ENCODE peak calls at places on chromosome 10, in ten cellular contexts. One of them, this sample, is unnamed.

GRCh38 chr10:26384600-26384999 is 53.5 kb upstream of the APBB1IP start:
- DNase-seq in lung: no peak
- DNase-seq in cardiac muscle cell: no peak
- DNase-seq in upper lobe of right lung: no peak
- DNase-seq in brain microvascular endothelial cell: no peak
- DNase-seq in heart right ventricle: no peak
- DNase-seq in H9: no peak
- DNase-seq in neural progenitor cell: no peak
- DNase-seq in CD8-positive, alpha-beta memory T cell: no peak
- DNase-seq in aorta: no peak
- DNase-seq in this sample: no peak

GRCh38 chr10:78570633-78571032 is 498.1 kb upstream of the ZMIZ1 start:
- DNase-seq in lung: no peak
- DNase-seq in cardiac muscle cell: peak; percentile 57
- DNase-seq in upper lobe of right lung: no peak
- DNase-seq in brain microvascular endothelial cell: no peak
- DNase-seq in heart right ventricle: no peak
- DNase-seq in H9: no peak
- DNase-seq in neural progenitor cell: no peak
- DNase-seq in CD8-positive, alpha-beta memory T cell: no peak
- DNase-seq in aorta: no peak
- DNase-seq in this sample: no peak

GRCh38 chr10:15245530-15245929 is 77.0 kb upstream of the NMT2 start:
- DNase-seq in lung: no peak
- DNase-seq in cardiac muscle cell: peak; percentile 42
- DNase-seq in upper lobe of right lung: no peak
- DNase-seq in brain microvascular endothelial cell: no peak
- DNase-seq in heart right ventricle: no peak
- DNase-seq in H9: peak; percentile 43
- DNase-seq in neural progenitor cell: peak; percentile 59
- DNase-seq in CD8-positive, alpha-beta memory T cell: peak; percentile 62
- DNase-seq in aorta: no peak
- DNase-seq in this sample: no peak

GRCh38 chr10:96743988-96744585 is 23.8 kb upstream of the PIK3AP1 start:
- DNase-seq in lung: no peak
- DNase-seq in cardiac muscle cell: peak; percentile 32
- DNase-seq in upper lobe of right lung: no peak
- DNase-seq in brain microvascular endothelial cell: peak; percentile 10
- DNase-seq in heart right ventricle: no peak
- DNase-seq in H9: no peak
- DNase-seq in neural progenitor cell: peak; percentile 40
- DNase-seq in CD8-positive, alpha-beta memory T cell: no peak
- DNase-seq in aorta: no peak
- DNase-seq in this sample: no peak

GRCh38 chr10:113486531-113486930 is 66.3 kb upstream of the HABP2 start:
- DNase-seq in lung: peak; percentile 25
- DNase-seq in cardiac muscle cell: no peak
- DNase-seq in upper lobe of right lung: no peak
- DNase-seq in brain microvascular endothelial cell: no peak
- DNase-seq in heart right ventricle: no peak
- DNase-seq in H9: no peak
- DNase-seq in neural progenitor cell: no peak
- DNase-seq in CD8-positive, alpha-beta memory T cell: no peak
- DNase-seq in aorta: no peak
- DNase-seq in this sample: no peak

GRCh38 chr10:80924063-80924952 is 386.6 kb downstream of the SH2D4B start:
- DNase-seq in lung: peak; percentile 47
- DNase-seq in cardiac muscle cell: peak; percentile 71
- DNase-seq in upper lobe of right lung: no peak
- DNase-seq in brain microvascular endothelial cell: peak; percentile 53
- DNase-seq in heart right ventricle: no peak
- DNase-seq in H9: peak; percentile 64
- DNase-seq in neural progenitor cell: peak; percentile 78
- DNase-seq in CD8-positive, alpha-beta memory T cell: no peak
- DNase-seq in aorta: no peak
- DNase-seq in this sample: peak; percentile 41

GRCh38 chr10:119541459-119542356 is 811 bp downstream of the RGS10 start:
- DNase-seq in lung: peak; percentile 35
- DNase-seq in cardiac muscle cell: no peak
- DNase-seq in upper lobe of right lung: peak; percentile 83
- DNase-seq in brain microvascular endothelial cell: no peak
- DNase-seq in heart right ventricle: peak; percentile 43
- DNase-seq in H9: no peak
- DNase-seq in neural progenitor cell: no peak
- DNase-seq in CD8-positive, alpha-beta memory T cell: peak; percentile 59
- DNase-seq in aorta: peak; percentile 88
- DNase-seq in this sample: peak; percentile 28

GRCh38 chr10:132551093-132551807 is 13.7 kb downstream of the INPP5A start:
- DNase-seq in lung: no peak
- DNase-seq in cardiac muscle cell: no peak
- DNase-seq in upper lobe of right lung: peak; percentile 67
- DNase-seq in brain microvascular endothelial cell: no peak
- DNase-seq in heart right ventricle: no peak
- DNase-seq in H9: no peak
- DNase-seq in neural progenitor cell: no peak
- DNase-seq in CD8-positive, alpha-beta memory T cell: no peak
- DNase-seq in aorta: no peak
- DNase-seq in this sample: no peak

GRCh38 chr10:112379635-112380296 is 5.8 kb downstream of the ACSL5 start:
- DNase-seq in lung: no peak
- DNase-seq in cardiac muscle cell: no peak
- DNase-seq in upper lobe of right lung: no peak
- DNase-seq in brain microvascular endothelial cell: peak; percentile 33
- DNase-seq in heart right ventricle: no peak
- DNase-seq in H9: no peak
- DNase-seq in neural progenitor cell: no peak
- DNase-seq in CD8-positive, alpha-beta memory T cell: no peak
- DNase-seq in aorta: no peak
- DNase-seq in this sample: peak; percentile 49

GRCh38 chr10:22325272-22325947 is 4.5 kb downstream of the BMI1 start:
- DNase-seq in lung: peak; percentile 63
- DNase-seq in cardiac muscle cell: peak; percentile 88
- DNase-seq in upper lobe of right lung: peak; percentile 84
- DNase-seq in brain microvascular endothelial cell: no peak
- DNase-seq in heart right ventricle: peak; percentile 77
- DNase-seq in H9: peak; percentile 86
- DNase-seq in neural progenitor cell: peak; percentile 94
- DNase-seq in CD8-positive, alpha-beta memory T cell: peak; percentile 88
- DNase-seq in aorta: peak; percentile 92
- DNase-seq in this sample: peak; percentile 79

GRCh38 chr10:128286413-128287097 is 160.3 kb upstream of the MKI67 start:
- DNase-seq in lung: no peak
- DNase-seq in cardiac muscle cell: peak; percentile 62
- DNase-seq in upper lobe of right lung: no peak
- DNase-seq in brain microvascular endothelial cell: no peak
- DNase-seq in heart right ventricle: no peak
- DNase-seq in H9: peak; percentile 50
- DNase-seq in neural progenitor cell: peak; percentile 84
- DNase-seq in CD8-positive, alpha-beta memory T cell: no peak
- DNase-seq in aorta: no peak
- DNase-seq in this sample: no peak

GRCh38 chr10:79336276-79336675 is 11.0 kb upstream of the PPIF start:
- DNase-seq in lung: no peak
- DNase-seq in cardiac muscle cell: no peak
- DNase-seq in upper lobe of right lung: no peak
- DNase-seq in brain microvascular endothelial cell: no peak
- DNase-seq in heart right ventricle: no peak
- DNase-seq in H9: no peak
- DNase-seq in neural progenitor cell: no peak
- DNase-seq in CD8-positive, alpha-beta memory T cell: no peak
- DNase-seq in aorta: no peak
- DNase-seq in this sample: no peak

GRCh38 chr10:100345570-100346330 is 1.3 kb upstream of the SCD start:
- DNase-seq in lung: no peak
- DNase-seq in cardiac muscle cell: peak; percentile 31
- DNase-seq in upper lobe of right lung: no peak
- DNase-seq in brain microvascular endothelial cell: peak; percentile 58
- DNase-seq in heart right ventricle: no peak
- DNase-seq in H9: no peak
- DNase-seq in neural progenitor cell: peak; percentile 52
- DNase-seq in CD8-positive, alpha-beta memory T cell: no peak
- DNase-seq in aorta: no peak
- DNase-seq in this sample: no peak

GRCh38 chr10:71957546-71958275 is 6.5 kb upstream of the CHST3 start:
- DNase-seq in lung: no peak
- DNase-seq in cardiac muscle cell: no peak
- DNase-seq in upper lobe of right lung: no peak
- DNase-seq in brain microvascular endothelial cell: no peak
- DNase-seq in heart right ventricle: no peak
- DNase-seq in H9: no peak
- DNase-seq in neural progenitor cell: no peak
- DNase-seq in CD8-positive, alpha-beta memory T cell: no peak
- DNase-seq in aorta: no peak
- DNase-seq in this sample: no peak

GRCh38 chr10:30047430-30047829 is 12.0 kb downstream of the JCAD start:
- DNase-seq in lung: no peak
- DNase-seq in cardiac muscle cell: no peak
- DNase-seq in upper lobe of right lung: no peak
- DNase-seq in brain microvascular endothelial cell: no peak
- DNase-seq in heart right ventricle: no peak
- DNase-seq in H9: no peak
- DNase-seq in neural progenitor cell: no peak
- DNase-seq in CD8-positive, alpha-beta memory T cell: no peak
- DNase-seq in aorta: no peak
- DNase-seq in this sample: no peak

GRCh38 chr10:69468771-69469129 is 17.5 kb downstream of the TSPAN15 start:
- DNase-seq in lung: no peak
- DNase-seq in cardiac muscle cell: no peak
- DNase-seq in upper lobe of right lung: no peak
- DNase-seq in brain microvascular endothelial cell: no peak
- DNase-seq in heart right ventricle: no peak
- DNase-seq in H9: no peak
- DNase-seq in neural progenitor cell: no peak
- DNase-seq in CD8-positive, alpha-beta memory T cell: no peak
- DNase-seq in aorta: no peak
- DNase-seq in this sample: no peak

GRCh38 chr10:123995461-123996131 is 97.8 kb downstream of the CHST15 start:
- DNase-seq in lung: peak; percentile 57
- DNase-seq in cardiac muscle cell: peak; percentile 53
- DNase-seq in upper lobe of right lung: peak; percentile 75
- DNase-seq in brain microvascular endothelial cell: peak; percentile 88
- DNase-seq in heart right ventricle: peak; percentile 39
- DNase-seq in H9: peak; percentile 91
- DNase-seq in neural progenitor cell: peak; percentile 75
- DNase-seq in CD8-positive, alpha-beta memory T cell: no peak
- DNase-seq in aorta: peak; percentile 90
- DNase-seq in this sample: peak; percentile 58

DNA sequence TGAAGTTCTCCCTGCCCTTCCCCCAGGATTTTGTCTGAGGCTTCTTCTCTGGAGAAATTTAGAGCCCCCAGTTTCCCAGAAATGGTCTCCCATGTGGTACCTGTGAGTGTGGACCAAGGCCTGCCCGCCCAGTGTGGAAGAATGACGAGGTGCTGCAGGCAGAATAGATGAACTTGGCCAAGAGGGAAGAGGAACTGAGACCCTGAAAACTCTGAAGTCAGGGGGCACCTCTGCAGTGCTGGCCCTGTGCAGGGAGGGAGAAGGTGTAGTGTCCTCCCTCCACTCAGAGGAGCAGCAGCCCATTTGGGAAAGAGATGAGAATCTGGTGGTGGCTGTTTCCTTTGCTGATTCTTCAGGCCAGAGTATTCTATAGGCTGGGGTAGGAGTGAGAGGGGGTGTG is 115.2 kb upstream of the PCGF5 start:
- DNase-seq in lung: no peak
- DNase-seq in cardiac muscle cell: no peak
- DNase-seq in upper lobe of right lung: no peak
- DNase-seq in brain microvascular endothelial cell: no peak
- DNase-seq in heart right ventricle: no peak
- DNase-seq in H9: no peak
- DNase-seq in neural progenitor cell: no peak
- DNase-seq in CD8-positive, alpha-beta memory T cell: no peak
- DNase-seq in aorta: no peak
- DNase-seq in this sample: no peak
- H3K27ac ChIP-seq in lung: no peak overlapping the region
- H3K27ac ChIP-seq in cardiac muscle cell: no peak overlapping the region
- H3K27ac ChIP-seq in upper lobe of right lung: no peak overlapping the region
- H3K27ac ChIP-seq in brain microvascular endothelial cell: no peak overlapping the region
- H3K27ac ChIP-seq in heart right ventricle: no peak overlapping the region
- H3K27ac ChIP-seq in H9: no peak overlapping the region
- H3K27ac ChIP-seq in neural progenitor cell: no peak overlapping the region
- H3K27ac ChIP-seq in CD8-positive, alpha-beta memory T cell: no peak overlapping the region
- H3K27ac ChIP-seq in aorta: no peak overlapping the region
- H3K27ac ChIP-seq in this sample: no peak overlapping the region

GRCh38 chr10:103969857-103970627 is 3.1 kb downstream of the SLK start:
- DNase-seq in lung: no peak
- DNase-seq in cardiac muscle cell: no peak
- DNase-seq in upper lobe of right lung: no peak
- DNase-seq in brain microvascular endothelial cell: no peak
- DNase-seq in heart right ventricle: no peak
- DNase-seq in H9: no peak
- DNase-seq in neural progenitor cell: no peak
- DNase-seq in CD8-positive, alpha-beta memory T cell: no peak
- DNase-seq in aorta: no peak
- DNase-seq in this sample: no peak
- H3K27ac ChIP-seq in lung: no peak overlapping the region
- H3K27ac ChIP-seq in cardiac muscle cell: no peak overlapping the region
- H3K27ac ChIP-seq in upper lobe of right lung: peak overlapping the region; percentile 95
- H3K27ac ChIP-seq in brain microvascular endothelial cell: no peak overlapping the region
- H3K27ac ChIP-seq in heart right ventricle: peak overlapping the region; percentile 97
- H3K27ac ChIP-seq in H9: no peak overlapping the region
- H3K27ac ChIP-seq in neural progenitor cell: no peak overlapping the region
- H3K27ac ChIP-seq in CD8-positive, alpha-beta memory T cell: peak overlapping the region; percentile 13
- H3K27ac ChIP-seq in aorta: no peak overlapping the region
- H3K27ac ChIP-seq in this sample: peak overlapping the region; percentile 15

DNA sequence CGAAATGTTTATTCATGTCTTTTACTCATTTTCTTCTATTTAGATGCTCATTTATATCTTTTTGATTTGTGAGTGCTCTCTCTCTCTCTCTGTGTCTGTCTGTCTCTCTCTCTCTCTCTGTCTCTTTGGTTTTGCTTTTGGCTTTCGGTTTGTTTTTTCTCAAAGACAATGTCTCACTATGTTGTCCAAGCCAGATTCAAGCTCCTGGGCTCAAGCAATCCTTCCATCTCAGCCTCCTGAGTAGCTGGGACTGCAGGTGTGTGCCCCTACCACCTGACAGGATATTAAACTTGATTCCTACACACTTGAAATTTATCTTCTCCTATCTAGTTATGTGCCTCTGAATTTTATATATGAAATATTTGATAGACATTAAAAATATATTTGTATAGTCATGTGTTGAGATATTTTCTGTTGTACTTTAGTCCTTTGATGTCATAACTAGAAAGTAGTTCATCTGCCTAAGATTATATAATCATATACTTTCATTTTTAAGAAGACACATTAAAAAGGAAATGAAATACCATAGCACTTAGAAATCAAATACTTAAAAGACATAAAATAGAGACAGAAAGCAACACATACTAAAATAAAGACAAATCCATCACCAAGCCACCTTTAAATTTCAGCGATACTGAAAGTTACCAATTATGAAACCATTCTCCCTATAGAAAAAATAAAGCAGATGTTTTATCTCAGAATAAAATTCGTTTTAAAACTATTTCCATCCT is 68.1 kb upstream of the SFMBT2 start:
- DNase-seq in lung: no peak
- DNase-seq in cardiac muscle cell: no peak
- DNase-seq in upper lobe of right lung: no peak
- DNase-seq in brain microvascular endothelial cell: no peak
- DNase-seq in heart right ventricle: no peak
- DNase-seq in H9: no peak
- DNase-seq in neural progenitor cell: no peak
- DNase-seq in CD8-positive, alpha-beta memory T cell: no peak
- DNase-seq in aorta: no peak
- DNase-seq in this sample: no peak
- H3K27ac ChIP-seq in lung: no peak overlapping the region
- H3K27ac ChIP-seq in cardiac muscle cell: no peak overlapping the region
- H3K27ac ChIP-seq in upper lobe of right lung: no peak overlapping the region
- H3K27ac ChIP-seq in brain microvascular endothelial cell: no peak overlapping the region
- H3K27ac ChIP-seq in heart right ventricle: no peak overlapping the region
- H3K27ac ChIP-seq in H9: no peak overlapping the region
- H3K27ac ChIP-seq in neural progenitor cell: no peak overlapping the region
- H3K27ac ChIP-seq in CD8-positive, alpha-beta memory T cell: no peak overlapping the region
- H3K27ac ChIP-seq in aorta: no peak overlapping the region
- H3K27ac ChIP-seq in this sample: no peak overlapping the region

GRCh38 chr10:14235511-14235910 is 95.2 kb downstream of the FRMD4A start:
- DNase-seq in lung: no peak
- DNase-seq in cardiac muscle cell: no peak
- DNase-seq in upper lobe of right lung: no peak
- DNase-seq in brain microvascular endothelial cell: no peak
- DNase-seq in heart right ventricle: no peak
- DNase-seq in H9: no peak
- DNase-seq in neural progenitor cell: no peak
- DNase-seq in CD8-positive, alpha-beta memory T cell: no peak
- DNase-seq in aorta: no peak
- DNase-seq in this sample: no peak
- H3K27ac ChIP-seq in lung: no peak overlapping the region
- H3K27ac ChIP-seq in cardiac muscle cell: no peak overlapping the region
- H3K27ac ChIP-seq in upper lobe of right lung: no peak overlapping the region
- H3K27ac ChIP-seq in brain microvascular endothelial cell: no peak overlapping the region
- H3K27ac ChIP-seq in heart right ventricle: no peak overlapping the region
- H3K27ac ChIP-seq in H9: no peak overlapping the region
- H3K27ac ChIP-seq in neural progenitor cell: no peak overlapping the region
- H3K27ac ChIP-seq in CD8-positive, alpha-beta memory T cell: no peak overlapping the region
- H3K27ac ChIP-seq in aorta: no peak overlapping the region
- H3K27ac ChIP-seq in this sample: no peak overlapping the region